ENCODE peak calls at places on chromosomes 5 and 9, in four cellular contexts. D, V, H and Z are unnamed samples.

GRCh38 chr9:5191983-5192382 is 6.5 kb upstream of the INSL6 start:
- DNase-seq in D (no peak), V (no peak), H (no peak), Z (no peak)

GRCh38 chr9:26296910-26297309 is 595.7 kb downstream of the CAAP1 start:
- DNase-seq in D (no peak), V (no peak), H (no peak), Z (no peak)

GRCh38 chr5:675876-676698 is 17.1 kb downstream of the TPPP start:
- DNase-seq in D (no peak), V (peak; percentile 14), H (no peak), Z (peak; percentile 12)

GRCh38 chr5:172902497-172903472 is 56.4 kb upstream of the RPL26L1 start:
- DNase-seq in D (peak; percentile 67), V (peak; percentile 74), H (peak; percentile 83), Z (peak; percentile 92)

GRCh38 chr5:111774525-111774924 is 17.5 kb upstream of the NREP start:
- DNase-seq in D (no peak), V (peak; percentile 39), H (peak; percentile 20), Z (no peak)

GRCh38 chr5:173848986-173849596 is 39.1 kb upstream of the CPEB4 start:
- DNase-seq in D (no peak), V (no peak), H (no peak), Z (no peak)

GRCh38 chr5:40906351-40906751 is 2.9 kb upstream of the C7 start:
- DNase-seq in D (no peak), V (no peak), H (no peak), Z (no peak)

GRCh38 chr5:125575561-125576504 is 829.4 kb upstream of the ZNF608 start:
- DNase-seq in D (no peak), V (peak; percentile 89), H (no peak), Z (peak; percentile 23)

GRCh38 chr5:131328536-131329186 is 64.8 kb downstream of the CDC42SE2 start:
- DNase-seq in D (no peak), V (no peak), H (no peak), Z (no peak)

GRCh38 chr9:133523096-133523495 is 1.7 kb downstream of the MYMK start:
- DNase-seq in D (no peak), V (no peak), H (no peak), Z (no peak)

GRCh38 chr9:133520121-133520835 is 4.5 kb downstream of the MYMK start:
- DNase-seq in D (no peak), V (no peak), H (no peak), Z (no peak)

GRCh38 chr9:133522073-133522910 is 2.5 kb downstream of the MYMK start:
- DNase-seq in D (no peak), V (no peak), H (no peak), Z (no peak)

GRCh38 chr9:133519693-133520092 is 5.1 kb downstream of the MYMK start:
- DNase-seq in D (no peak), V (no peak), H (no peak), Z (no peak)

GRCh38 chr9:133521122-133522072 is 3.4 kb downstream of the MYMK start:
- DNase-seq in D (no peak), V (peak; percentile 67), H (no peak), Z (no peak)
- H3K27ac ChIP-seq in D (no peak overlapping the region), V (peak overlapping the region; percentile 23), H (no peak overlapping the region), Z (no peak overlapping the region)

DNA sequence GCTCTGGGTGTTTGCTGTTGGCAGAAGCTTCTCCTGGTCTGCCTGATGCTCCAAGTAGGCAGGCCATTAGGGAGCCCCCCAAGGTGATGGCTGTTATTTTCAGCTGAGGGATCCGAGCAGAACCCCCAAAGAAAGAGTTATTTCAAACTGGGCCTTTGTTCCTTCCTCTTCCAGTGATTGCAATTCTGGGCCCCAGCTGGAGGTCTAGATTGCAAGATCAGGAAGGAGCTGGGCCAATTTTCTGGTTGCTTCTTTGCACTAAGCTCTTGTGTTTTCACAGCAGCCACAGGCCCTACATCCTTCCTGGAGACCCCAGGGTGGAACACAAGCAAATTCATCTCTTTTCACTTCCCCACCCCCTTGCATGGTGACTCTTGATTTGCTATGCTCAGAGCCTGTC is 215.0 kb downstream of the SEMA6A start:
- DNase-seq in D (no peak), V (no peak), H (no peak), Z (no peak)
- H3K4me3 ChIP-seq in D (no peak overlapping the region), V (no peak overlapping the region), H (no peak overlapping the region), Z (no peak overlapping the region)

GRCh38 chr5:139560752-139561654 is at the start of gene UBE2D2:
- DNase-seq in D (peak; percentile 95), V (peak; percentile 96), H (peak; percentile 98), Z (peak; percentile 98)
- H3K27ac ChIP-seq in D (peak within 1 kb of the TSS; percentile 96), V (peak within 1 kb of the TSS; percentile 98), H (peak within 1 kb of the TSS; percentile 99), Z (peak within 1 kb of the TSS; percentile 95)

GRCh38 chr5:149175346-149176113 is 34.2 kb downstream of the ABLIM3 start:
- DNase-seq in D (no peak), V (no peak), H (peak; percentile 72), Z (peak; percentile 78)

GRCh38 chr5:149177339-149177843 is 36.1 kb downstream of the ABLIM3 start:
- DNase-seq in D (no peak), V (no peak), H (no peak), Z (no peak)

GRCh38 chr5:149172709-149173505 is 31.6 kb downstream of the ABLIM3 start:
- DNase-seq in D (no peak), V (no peak), H (no peak), Z (no peak)

GRCh38 chr5:149172261-149172660 is 31.0 kb downstream of the ABLIM3 start:
- DNase-seq in D (no peak), V (no peak), H (no peak), Z (no peak)

DNA sequence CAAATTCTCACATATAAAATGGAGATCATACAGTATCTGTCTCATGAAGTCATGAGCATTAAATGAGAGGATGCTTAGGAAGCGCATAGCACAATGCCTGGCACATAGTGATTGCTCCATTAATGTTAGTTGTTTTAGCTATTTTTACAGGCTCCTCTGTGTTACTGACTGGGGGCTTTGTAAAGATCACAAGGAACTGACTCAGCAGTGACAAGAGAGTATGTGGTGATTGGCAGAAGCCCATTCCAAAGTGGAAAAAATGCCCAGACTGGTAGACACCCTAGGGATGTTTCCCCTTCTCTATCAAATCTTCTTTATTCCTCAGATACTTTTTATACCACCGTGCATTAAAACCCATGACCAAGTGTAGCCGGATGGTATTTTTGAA is 33.5 kb downstream of the ABLIM3 start:
- DNase-seq in D (no peak), V (no peak), H (no peak), Z (no peak)
- H3K4me3 ChIP-seq in D (no peak overlapping the region), V (no peak overlapping the region), H (no peak overlapping the region), Z (no peak overlapping the region)

GRCh38 chr9:33852216-33852826 is 35.4 kb downstream of the UBE2R2 start:
- DNase-seq in D (peak; percentile 89), V (peak; percentile 52), H (peak; percentile 68), Z (peak; percentile 49)
- H3K27ac ChIP-seq in D (peak overlapping the region; percentile 13), V (no peak overlapping the region), H (peak overlapping the region; percentile 18), Z (no peak overlapping the region)